ENCODE peak calls at places on chromosomes 6 and 20, in nine cellular contexts. One of them, this sample, is unnamed.

GRCh38 chr6:154805288-154805911 is 72.2 kb downstream of the SCAF8 start:
- DNase-seq in K562: peak; percentile 34
- DNase-seq in A549: peak; percentile 16
- DNase-seq in sigmoid colon: no peak
- DNase-seq in tibial nerve: no peak
- DNase-seq in GM12878: no peak
- DNase-seq in transverse colon: no peak
- DNase-seq in H1: no peak
- DNase-seq in upper lobe of left lung: no peak
- DNase-seq in this sample: no peak

GRCh38 chr6:90284745-90285481 is 11.7 kb downstream of the BACH2 start:
- DNase-seq in K562: peak; percentile 41
- DNase-seq in A549: no peak
- DNase-seq in sigmoid colon: no peak
- DNase-seq in tibial nerve: no peak
- DNase-seq in GM12878: peak; percentile 76
- DNase-seq in transverse colon: no peak
- DNase-seq in H1: no peak
- DNase-seq in upper lobe of left lung: no peak
- DNase-seq in this sample: no peak

GRCh38 chr6:107154131-107154906 is 39.0 kb upstream of the BEND3 start:
- DNase-seq in K562: no peak
- DNase-seq in A549: no peak
- DNase-seq in sigmoid colon: no peak
- DNase-seq in tibial nerve: no peak
- DNase-seq in GM12878: no peak
- DNase-seq in transverse colon: peak; percentile 26
- DNase-seq in H1: no peak
- DNase-seq in upper lobe of left lung: peak; percentile 37
- DNase-seq in this sample: no peak

GRCh38 chr6:26124550-26125014 is 37.4 kb downstream of the HFE start:
- DNase-seq in K562: no peak
- DNase-seq in A549: no peak
- DNase-seq in sigmoid colon: no peak
- DNase-seq in tibial nerve: peak; percentile 28
- DNase-seq in GM12878: no peak
- DNase-seq in transverse colon: no peak
- DNase-seq in H1: no peak
- DNase-seq in upper lobe of left lung: no peak
- DNase-seq in this sample: no peak

GRCh38 chr20:9689041-9689440 is 149.8 kb downstream of the PAK5 start:
- DNase-seq in K562: no peak
- DNase-seq in A549: no peak
- DNase-seq in sigmoid colon: no peak
- DNase-seq in tibial nerve: no peak
- DNase-seq in GM12878: no peak
- DNase-seq in transverse colon: no peak
- DNase-seq in H1: no peak
- DNase-seq in upper lobe of left lung: no peak
- DNase-seq in this sample: no peak

GRCh38 chr6:22147983-22148797 is 148.6 kb downstream of the PRL start:
- DNase-seq in K562: no peak
- DNase-seq in A549: no peak
- DNase-seq in sigmoid colon: no peak
- DNase-seq in tibial nerve: no peak
- DNase-seq in GM12878: no peak
- DNase-seq in transverse colon: no peak
- DNase-seq in H1: no peak
- DNase-seq in upper lobe of left lung: no peak
- DNase-seq in this sample: no peak

GRCh38 chr20:6120491-6120988 is 2.3 kb downstream of the FERMT1 start:
- DNase-seq in K562: no peak
- DNase-seq in A549: no peak
- DNase-seq in sigmoid colon: no peak
- DNase-seq in tibial nerve: no peak
- DNase-seq in GM12878: no peak
- DNase-seq in transverse colon: no peak
- DNase-seq in H1: no peak
- DNase-seq in upper lobe of left lung: no peak
- DNase-seq in this sample: no peak

GRCh38 chr6:107344981-107345380 is 114.4 kb downstream of the PDSS2 start:
- DNase-seq in K562: no peak
- DNase-seq in A549: no peak
- DNase-seq in sigmoid colon: no peak
- DNase-seq in tibial nerve: no peak
- DNase-seq in GM12878: no peak
- DNase-seq in transverse colon: no peak
- DNase-seq in H1: no peak
- DNase-seq in upper lobe of left lung: no peak
- DNase-seq in this sample: no peak

GRCh38 chr20:38217791-38218565 is 42.6 kb downstream of the KIAA1755 start:
- DNase-seq in K562: peak; percentile 56
- DNase-seq in A549: peak; percentile 92
- DNase-seq in sigmoid colon: peak; percentile 69
- DNase-seq in tibial nerve: no peak
- DNase-seq in GM12878: no peak
- DNase-seq in transverse colon: peak; percentile 17
- DNase-seq in H1: no peak
- DNase-seq in upper lobe of left lung: no peak
- DNase-seq in this sample: no peak

GRCh38 chr6:85751374-85752055 is 108.8 kb upstream of the SYNCRIP start:
- DNase-seq in K562: no peak
- DNase-seq in A549: no peak
- DNase-seq in sigmoid colon: no peak
- DNase-seq in tibial nerve: no peak
- DNase-seq in GM12878: no peak
- DNase-seq in transverse colon: peak; percentile 23
- DNase-seq in H1: no peak
- DNase-seq in upper lobe of left lung: no peak
- DNase-seq in this sample: no peak

GRCh38 chr6:131182991-131183425 is 47.7 kb downstream of the AKAP7 start:
- DNase-seq in K562: peak; percentile 25
- DNase-seq in A549: peak; percentile 6
- DNase-seq in sigmoid colon: no peak
- DNase-seq in tibial nerve: peak; percentile 26
- DNase-seq in GM12878: no peak
- DNase-seq in transverse colon: no peak
- DNase-seq in H1: peak; percentile 65
- DNase-seq in upper lobe of left lung: no peak
- DNase-seq in this sample: no peak

GRCh38 chr6:42050897-42051653 is 751 bp downstream of the TAF8 start:
- DNase-seq in K562: peak; percentile 48
- DNase-seq in A549: no peak
- DNase-seq in sigmoid colon: peak; percentile 60
- DNase-seq in tibial nerve: no peak
- DNase-seq in GM12878: no peak
- DNase-seq in transverse colon: no peak
- DNase-seq in H1: no peak
- DNase-seq in upper lobe of left lung: no peak
- DNase-seq in this sample: no peak

DNA sequence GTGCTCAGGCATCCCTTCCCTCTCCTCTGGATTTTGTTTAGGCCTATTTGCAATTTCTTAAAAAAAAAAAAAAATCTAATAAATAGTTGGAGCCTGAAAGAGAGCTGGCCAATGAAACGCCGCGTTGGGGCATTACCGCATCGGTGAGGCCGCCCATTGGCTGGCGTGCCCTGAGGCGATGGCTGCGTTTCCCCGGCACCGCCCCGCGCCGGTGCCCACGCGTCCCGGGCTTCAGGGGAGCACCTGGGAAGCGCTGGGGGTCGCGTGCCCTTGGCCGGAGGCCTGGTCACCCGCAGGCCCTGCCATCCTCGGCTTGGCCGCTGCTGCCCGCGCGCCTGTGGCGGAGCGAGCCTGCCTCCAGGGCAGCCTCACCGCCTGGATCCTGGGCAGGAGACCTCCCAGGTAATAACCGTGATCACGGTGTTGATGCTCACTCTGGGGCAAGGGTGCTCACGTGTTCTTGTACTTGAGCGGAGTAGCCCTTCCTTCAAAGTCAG is 155.4 kb downstream of the NRN1 start:
- DNase-seq in K562: no peak
- DNase-seq in A549: peak; percentile 13
- DNase-seq in sigmoid colon: no peak
- DNase-seq in tibial nerve: no peak
- DNase-seq in GM12878: no peak
- DNase-seq in transverse colon: peak; percentile 66
- DNase-seq in H1: peak; percentile 90
- DNase-seq in upper lobe of left lung: peak; percentile 78
- DNase-seq in this sample: peak; percentile 52
- TF ChIP-seq EP300 in K562: no peak
- TF ChIP-seq EP300 in A549: no peak
- TF ChIP-seq EP300 in sigmoid colon: no peak
- TF ChIP-seq EP300 in tibial nerve: no peak
- TF ChIP-seq EP300 in GM12878: no peak
- TF ChIP-seq EP300 in transverse colon: no peak
- TF ChIP-seq EP300 in H1: no peak
- TF ChIP-seq EP300 in upper lobe of left lung: no peak
- TF ChIP-seq EP300 in this sample: no peak

GRCh38 chr6:169930799-169931198 is 179.4 kb downstream of the ERMARD start:
- DNase-seq in K562: no peak
- DNase-seq in A549: no peak
- DNase-seq in sigmoid colon: no peak
- DNase-seq in tibial nerve: no peak
- DNase-seq in GM12878: no peak
- DNase-seq in transverse colon: no peak
- DNase-seq in H1: peak; percentile 46
- DNase-seq in upper lobe of left lung: no peak
- DNase-seq in this sample: no peak

GRCh38 chr6:169933839-169934698 is 182.6 kb downstream of the ERMARD start:
- DNase-seq in K562: no peak
- DNase-seq in A549: no peak
- DNase-seq in sigmoid colon: peak; percentile 77
- DNase-seq in tibial nerve: peak; percentile 14
- DNase-seq in GM12878: no peak
- DNase-seq in transverse colon: peak; percentile 55
- DNase-seq in H1: no peak
- DNase-seq in upper lobe of left lung: peak; percentile 52
- DNase-seq in this sample: peak; percentile 95

GRCh38 chr6:169933251-169933821 is 181.9 kb downstream of the ERMARD start:
- DNase-seq in K562: no peak
- DNase-seq in A549: no peak
- DNase-seq in sigmoid colon: no peak
- DNase-seq in tibial nerve: no peak
- DNase-seq in GM12878: no peak
- DNase-seq in transverse colon: peak; percentile 23
- DNase-seq in H1: no peak
- DNase-seq in upper lobe of left lung: no peak
- DNase-seq in this sample: peak; percentile 70

GRCh38 chr6:169931223-169931760 is 179.9 kb downstream of the ERMARD start:
- DNase-seq in K562: no peak
- DNase-seq in A549: no peak
- DNase-seq in sigmoid colon: no peak
- DNase-seq in tibial nerve: no peak
- DNase-seq in GM12878: no peak
- DNase-seq in transverse colon: no peak
- DNase-seq in H1: no peak
- DNase-seq in upper lobe of left lung: no peak
- DNase-seq in this sample: no peak

GRCh38 chr6:169932491-169932890 is 181.1 kb downstream of the ERMARD start:
- DNase-seq in K562: peak; percentile 24
- DNase-seq in A549: no peak
- DNase-seq in sigmoid colon: no peak
- DNase-seq in tibial nerve: no peak
- DNase-seq in GM12878: no peak
- DNase-seq in transverse colon: no peak
- DNase-seq in H1: no peak
- DNase-seq in upper lobe of left lung: no peak
- DNase-seq in this sample: no peak
- H3K4me3 ChIP-seq in K562: no peak overlapping the region
- H3K4me3 ChIP-seq in A549: no peak overlapping the region
- H3K4me3 ChIP-seq in sigmoid colon: no peak overlapping the region
- H3K4me3 ChIP-seq in tibial nerve: no peak overlapping the region
- H3K4me3 ChIP-seq in GM12878: no peak overlapping the region
- H3K4me3 ChIP-seq in transverse colon: no peak overlapping the region
- H3K4me3 ChIP-seq in H1: no peak overlapping the region
- H3K4me3 ChIP-seq in upper lobe of left lung: no peak overlapping the region
- H3K4me3 ChIP-seq in this sample: no peak overlapping the region

GRCh38 chr6:134173936-134174789 is 121.7 kb upstream of the SLC2A12 start:
- DNase-seq in K562: peak; percentile 89
- DNase-seq in A549: peak; percentile 33
- DNase-seq in sigmoid colon: peak; percentile 88
- DNase-seq in tibial nerve: peak; percentile 96
- DNase-seq in GM12878: peak; percentile 54
- DNase-seq in transverse colon: peak; percentile 90
- DNase-seq in H1: peak; percentile 95
- DNase-seq in upper lobe of left lung: peak; percentile 83
- DNase-seq in this sample: peak; percentile 87
- TF ChIP-seq CTCF in K562: peak; percentile 84
- TF ChIP-seq CTCF in A549: peak; percentile 83
- TF ChIP-seq CTCF in sigmoid colon: peak; percentile 77
- TF ChIP-seq CTCF in tibial nerve: peak; percentile 81
- TF ChIP-seq CTCF in GM12878: peak; percentile 71
- TF ChIP-seq CTCF in transverse colon: peak; percentile 87
- TF ChIP-seq CTCF in H1: peak; percentile 77
- TF ChIP-seq CTCF in upper lobe of left lung: peak; percentile 78
- TF ChIP-seq CTCF in this sample: peak; percentile 68

GRCh38 chr6:11258260-11259237 is 26.1 kb upstream of the NEDD9 start:
- DNase-seq in K562: no peak
- DNase-seq in A549: no peak
- DNase-seq in sigmoid colon: no peak
- DNase-seq in tibial nerve: no peak
- DNase-seq in GM12878: no peak
- DNase-seq in transverse colon: peak; percentile 38
- DNase-seq in H1: no peak
- DNase-seq in upper lobe of left lung: peak; percentile 67
- DNase-seq in this sample: no peak
- TF ChIP-seq EP300 in K562: no peak
- TF ChIP-seq EP300 in A549: no peak
- TF ChIP-seq EP300 in sigmoid colon: no peak
- TF ChIP-seq EP300 in tibial nerve: no peak
- TF ChIP-seq EP300 in GM12878: no peak
- TF ChIP-seq EP300 in transverse colon: peak; percentile 18
- TF ChIP-seq EP300 in H1: no peak
- TF ChIP-seq EP300 in upper lobe of left lung: no peak
- TF ChIP-seq EP300 in this sample: no peak

This sample was measured in stomach.